ENCODE peak calls at places on chromosome 5, in four cellular contexts. X is IMR-90, P is PC-3, O is kidney. G is an unnamed sample.

GRCh38 chr5:103901885-103902284 is 339.3 kb upstream of the NUDT12 start:
- DNase-seq in X (no peak), P (no peak), O (no peak), G (no peak)

GRCh38 chr5:178323961-178324360 is 91.4 kb upstream of the PHYKPL start:
- DNase-seq in X (no peak), P (no peak), O (peak), G (no peak)

GRCh38 chr5:134101686-134102439 is 12.6 kb upstream of the TCF7 start:
- DNase-seq in X (no peak), P (peak), O (peak), G (no peak)

GRCh38 chr5:32680183-32680582 is 30.9 kb upstream of the NPR3 start:
- DNase-seq in X (no peak), P (no peak), O (no peak), G (peak)

GRCh38 chr5:1847056-1847455 is 35.7 kb downstream of the IRX4 start:
- DNase-seq in X (no peak), P (no peak), O (peak), G (no peak)

GRCh38 chr5:36701085-36701691 is 94.8 kb downstream of the SLC1A3 start:
- DNase-seq in X (no peak), P (no peak), O (no peak), G (no peak)

GRCh38 chr5:92652735-92653134 is 928.3 kb downstream of the NR2F1-AS1 start:
- DNase-seq in X (peak), P (no peak), O (no peak), G (no peak)

GRCh38 chr5:85921590-85921989 is 696.2 kb upstream of the COX7C start:
- DNase-seq in X (no peak), P (peak), O (no peak), G (no peak)

GRCh38 chr5:101174981-101175380 is 271.9 kb upstream of the ST8SIA4 start:
- DNase-seq in X (no peak), P (peak), O (no peak), G (no peak)

GRCh38 chr5:16791036-16791705 is 144.9 kb downstream of the MYO10 start:
- DNase-seq in X (peak), P (peak), O (no peak), G (peak)

GRCh38 chr5:76521240-76521758 is 101.9 kb downstream of the F2RL2 start:
- DNase-seq in X (peak), P (peak), O (no peak), G (no peak)

GRCh38 chr5:77768978-77769377 is 7.2 kb downstream of the TBCA start:
- DNase-seq in X (peak), P (no peak), O (no peak), G (no peak)

DNA sequence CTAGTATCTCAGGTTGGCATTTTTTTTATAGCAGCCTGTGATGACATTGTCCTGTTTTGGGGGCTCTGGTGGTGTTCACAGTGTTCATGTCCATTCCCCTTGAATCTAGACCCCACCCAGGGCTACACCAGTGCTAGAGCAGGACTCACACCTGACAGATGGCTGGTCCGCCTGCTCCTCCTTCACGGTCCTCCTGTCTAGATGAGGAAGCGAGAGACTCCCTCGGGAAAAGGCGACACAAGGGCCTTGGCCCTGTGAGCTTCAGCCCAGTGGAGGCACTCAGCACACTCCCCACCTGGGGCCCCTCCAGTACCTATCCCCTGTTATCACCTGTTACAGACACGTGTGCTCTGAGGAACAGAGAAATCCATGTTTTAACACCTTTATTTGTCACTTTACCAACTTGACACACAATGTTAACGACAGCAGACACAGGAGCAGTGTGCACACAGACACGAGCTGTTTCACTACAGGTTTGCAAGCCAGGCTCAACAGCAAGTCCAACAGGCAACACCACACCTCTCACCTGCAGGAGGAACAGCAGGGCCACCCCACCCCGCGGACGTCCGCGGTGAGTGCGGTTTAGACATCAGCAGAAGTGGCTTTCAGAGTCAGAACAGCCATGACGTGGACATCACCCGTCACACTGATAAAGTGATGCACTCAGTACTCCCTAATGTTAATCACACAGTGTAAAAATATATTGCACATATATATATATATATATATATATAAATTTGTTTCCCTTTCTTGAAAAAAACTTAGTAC is 33.5 kb downstream of the TPPP start:
- DNase-seq in X (no peak), P (no peak), O (peak), G (no peak)
- H3K9ac ChIP-seq in X (no peak), P (no peak), O (no peak), G (no peak)

DNA sequence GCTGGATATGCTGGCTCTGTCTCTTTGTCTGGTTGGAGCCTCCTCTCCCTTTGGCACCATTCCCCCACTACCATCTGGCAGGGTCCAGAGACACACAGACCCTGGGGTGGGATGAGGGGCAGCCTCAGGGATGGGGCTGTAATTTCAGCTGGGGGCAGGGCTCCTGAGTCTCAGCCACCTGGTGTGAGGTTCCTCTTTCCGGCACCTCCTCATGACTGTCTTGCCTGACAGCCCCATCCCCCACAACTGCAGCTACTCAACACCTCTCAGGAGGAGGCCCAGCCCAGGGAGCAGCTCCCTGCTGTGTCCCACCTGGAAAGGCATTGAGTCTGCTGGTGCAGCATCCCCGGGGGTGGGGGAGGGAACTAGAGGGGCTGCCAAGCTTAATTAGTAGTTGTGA is 11.7 kb upstream of the RPS14 start:
- DNase-seq in X (no peak), P (no peak), O (no peak), G (no peak)
- H3K9ac ChIP-seq in X (no peak), P (no peak), O (no peak), G (peak)

GRCh38 chr5:139402561-139403158 is 1.2 kb downstream of the SPATA24 start:
- DNase-seq in X (no peak), P (peak), O (peak), G (peak)
- H3K9ac ChIP-seq in X (no peak), P (no peak), O (no peak), G (no peak)

DNA sequence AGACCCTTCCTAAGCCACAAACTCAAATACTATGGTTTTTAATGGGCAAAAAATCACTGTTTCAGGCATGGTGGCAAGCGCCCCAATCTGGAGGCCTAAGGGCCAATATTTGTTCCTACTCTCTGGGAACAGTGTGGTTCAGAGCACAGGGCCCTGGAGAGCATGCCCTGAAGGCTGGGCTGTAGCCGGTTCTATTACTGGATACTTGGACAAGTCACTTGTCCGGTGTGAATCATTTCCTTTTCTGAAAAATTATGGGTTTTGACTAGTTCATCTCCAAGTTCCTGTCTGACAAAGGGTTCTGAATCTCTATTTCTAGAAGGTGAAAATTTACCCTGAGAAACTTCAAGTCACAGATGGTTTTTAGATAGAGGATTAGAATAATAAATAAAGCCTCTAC is 75.0 kb downstream of the OTULIN start:
- DNase-seq in X (peak), P (peak), O (no peak), G (no peak)
- H3K9ac ChIP-seq in X (no peak), P (peak), O (no peak), G (no peak)

DNA sequence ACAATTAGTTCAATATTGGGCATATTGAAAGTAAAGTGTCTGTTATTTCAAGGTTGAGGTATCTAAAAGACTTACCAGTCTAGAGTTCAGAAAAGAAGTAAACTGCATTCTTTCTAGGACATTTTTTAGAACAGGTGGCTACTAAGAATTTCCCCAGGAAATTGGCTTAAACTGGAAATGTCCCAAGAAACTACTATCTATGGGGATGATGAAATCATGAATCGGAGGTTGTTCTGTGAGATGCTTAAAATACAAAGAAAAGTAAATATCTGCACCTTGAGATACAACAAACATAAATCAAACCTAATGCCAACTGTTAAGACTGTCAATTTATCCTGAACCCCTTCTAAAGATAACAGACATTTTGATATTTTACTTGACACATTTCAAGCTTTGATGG is 226.5 kb upstream of the NREP start:
- DNase-seq in X (no peak), P (peak), O (no peak), G (no peak)
- H3K9ac ChIP-seq in X (no peak), P (no peak), O (no peak), G (no peak)